ENCODE peak calls at places on chromosomes 2 and 18, in ten cellular contexts. B is ELR; M is EH; U is lower leg skin; E is Calu3; F is right lobe of liver; Q is IMR-90; A is activated CD4-positive, alpha-beta T cell treated with anti-CD3 and anti-CD28 coated beads, Interleukin-2, amount 50 U/mL, for 1 hour; L is neural progenitor cell; V is activated CD8-positive, alpha-beta T cell treated with anti-CD3 and anti-CD28 coated beads, Interleukin-2, amount 10 ng/mL, durations not matched to agents 7 days and 5 days. C is an unnamed sample.

GRCh38 chr2:231467016-231467545 is 2.8 kb upstream of the NCL start:
- DNase-seq in B (no peak), M (no peak), U (no peak), E (no peak), F (no peak), Q (no peak), A (no peak), L (no peak), V (no peak), C (no peak)

GRCh38 chr18:45962461-45962860 is 4.7 kb downstream of the EPG5 start:
- DNase-seq in B (peak; percentile 95), M (peak; percentile 90), U (no peak), E (peak; percentile 37), F (no peak), Q (peak; percentile 77), A (peak; percentile 24), L (no peak), V (peak; percentile 37), C (no peak)

GRCh38 chr2:148021059-148021985 is at the start of gene MBD5:
- DNase-seq in B (peak; percentile 52), M (peak; percentile 73), U (no peak), E (peak; percentile 14), F (peak; percentile 62), Q (peak; percentile 58), A (peak; percentile 54), L (peak; percentile 78), V (peak; percentile 74), C (peak; percentile 53)

GRCh38 chr2:191050640-191050987 is 36.6 kb upstream of the STAT1 start:
- DNase-seq in B (peak; percentile 77), M (peak; percentile 92), U (no peak), E (no peak), F (no peak), Q (peak; percentile 75), A (no peak), L (no peak), V (no peak), C (no peak)

GRCh38 chr2:147223119-147223518 is 621.7 kb upstream of the ACVR2A start:
- DNase-seq in B (no peak), M (no peak), U (no peak), E (no peak), F (no peak), Q (no peak), A (no peak), L (no peak), V (no peak), C (no peak)

GRCh38 chr2:136136921-136137320 is 19.0 kb upstream of the CXCR4 start:
- DNase-seq in B (no peak), M (no peak), U (no peak), E (peak; percentile 35), F (no peak), Q (no peak), A (no peak), L (no peak), V (no peak), C (no peak)

GRCh38 chr2:223835701-223836532 is 1.5 kb downstream of the AP1S3 start:
- DNase-seq in B (no peak), M (no peak), U (no peak), E (peak; percentile 39), F (no peak), Q (no peak), A (no peak), L (no peak), V (peak; percentile 27), C (no peak)

GRCh38 chr18:30957086-30957485 is 85.5 kb downstream of the DSC3 start:
- DNase-seq in B (peak; percentile 20), M (no peak), U (no peak), E (no peak), F (no peak), Q (no peak), A (no peak), L (no peak), V (no peak), C (no peak)

GRCh38 chr2:241570961-241571581 is 12.5 kb downstream of the BOK start:
- DNase-seq in B (no peak), M (no peak), U (peak; percentile 80), E (no peak), F (no peak), Q (no peak), A (no peak), L (no peak), V (no peak), C (no peak)

C was measured in activated CD4-positive, CD25-positive, alpha-beta regulatory T cell treated with anti-CD3 and anti-CD28 coated beads, Interleukin-2, amount 50 U/mL, for 72 hours.